ENCODE peak calls at places on chromosome 6, in four cellular contexts. E is stomach, I is astrocyte of the spinal cord, N is A549. H is an unnamed sample.

GRCh38 chr6:10991115-10991514 is 53.0 kb downstream of the ELOVL2 start:
- DNase-seq in N (no peak), E (no peak), I (no peak), H (no peak)

GRCh38 chr6:67629268-67629667 is 1005.8 kb upstream of the ADGRB3 start:
- DNase-seq in E (no peak), I (no peak), N (no peak), H (peak; percentile 68)

GRCh38 chr6:41732601-41733348 is 2.6 kb downstream of the TFEB start:
- DNase-seq in I (peak; percentile 20), N (no peak), E (peak; percentile 41), H (no peak)

GRCh38 chr6:83125425-83125824 is 58.0 kb downstream of the DOP1A start:
- DNase-seq in I (no peak), N (no peak), E (no peak), H (no peak)

GRCh38 chr6:10951675-10952282 is 64.9 kb downstream of the SYCP2L start:
- DNase-seq in I (peak; percentile 68), N (peak; percentile 23), E (no peak), H (peak; percentile 39)

GRCh38 chr6:167948716-167949115 is 48.8 kb upstream of the KIF25 start:
- DNase-seq in E (no peak), I (peak; percentile 62), N (no peak), H (no peak)

GRCh38 chr6:75291331-75291730 is 6.7 kb upstream of the TMEM30A start:
- DNase-seq in I (no peak), N (no peak), E (no peak), H (no peak)

GRCh38 chr6:85923013-85923430 is 280.3 kb upstream of the SYNCRIP start:
- DNase-seq in I (peak; percentile 22), N (peak; percentile 2), E (no peak), H (peak; percentile 3)

GRCh38 chr6:37696841-37697735 is 595 bp downstream of the MDGA1 start:
- DNase-seq in I (peak; percentile 22), E (peak; percentile 30), N (peak; percentile 24), H (no peak)

GRCh38 chr6:116941727-116942126 is 64.7 kb downstream of the RFX6 start:
- DNase-seq in I (no peak), E (no peak), N (no peak), H (no peak)

GRCh38 chr6:135170849-135171248 is 10.3 kb upstream of the MYB start:
- DNase-seq in E (no peak), I (no peak), N (no peak), H (no peak)

DNA sequence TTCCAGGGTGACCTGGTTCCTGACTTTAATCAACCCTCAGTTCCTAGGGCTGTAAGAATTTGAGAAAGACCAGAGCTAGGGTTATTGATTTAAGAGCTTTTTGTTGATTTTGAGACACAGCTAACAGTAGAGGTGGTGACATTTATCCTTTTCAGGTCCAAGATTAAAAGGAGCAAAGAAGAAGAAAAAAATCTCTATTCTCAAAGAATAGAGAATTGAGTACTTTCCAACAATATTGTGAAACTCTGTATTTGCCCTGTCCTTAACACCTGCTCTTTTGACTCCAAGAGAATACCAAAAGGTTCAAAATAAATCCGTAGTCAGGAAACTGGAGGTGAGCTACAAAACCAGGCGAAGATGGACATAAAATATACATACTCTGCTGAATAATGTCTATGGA is 7.3 kb downstream of the PAQR8 start:
- DNase-seq in I (no peak), E (no peak), N (no peak), H (no peak)
- H3K4me3 ChIP-seq in I (no peak overlapping the region), E (no peak overlapping the region), N (no peak overlapping the region), H (no peak overlapping the region)

DNA sequence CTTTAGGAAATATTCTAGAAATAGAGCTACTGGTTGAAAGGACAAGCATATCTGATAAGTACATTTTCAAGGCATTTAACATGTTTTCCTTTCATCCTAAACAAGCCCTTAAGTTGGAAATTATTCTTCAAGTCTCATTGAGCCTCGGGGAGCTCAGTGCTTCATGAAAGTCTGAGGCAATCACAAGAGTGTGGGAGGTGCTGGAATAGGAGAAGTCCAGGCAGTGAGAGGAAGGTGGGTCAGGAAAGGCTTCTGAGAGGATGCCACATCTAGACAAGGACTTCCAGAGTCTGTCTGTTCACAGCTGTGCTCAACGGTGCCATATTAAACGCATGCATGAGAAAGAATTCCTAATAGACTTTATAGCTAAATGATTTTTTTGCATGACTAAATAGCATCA is 69.8 kb downstream of the CD83 start:
- DNase-seq in I (no peak), N (no peak), E (no peak), H (no peak)
- H3K4me3 ChIP-seq in I (no peak overlapping the region), N (no peak overlapping the region), E (no peak overlapping the region), H (no peak overlapping the region)

GRCh38 chr6:29524982-29525639 is 34.4 kb downstream of the UBD start:
- DNase-seq in E (no peak), N (no peak), I (no peak), H (no peak)
- H3K4me3 ChIP-seq in E (no peak overlapping the region), N (no peak overlapping the region), I (no peak overlapping the region), H (no peak overlapping the region)

DNA sequence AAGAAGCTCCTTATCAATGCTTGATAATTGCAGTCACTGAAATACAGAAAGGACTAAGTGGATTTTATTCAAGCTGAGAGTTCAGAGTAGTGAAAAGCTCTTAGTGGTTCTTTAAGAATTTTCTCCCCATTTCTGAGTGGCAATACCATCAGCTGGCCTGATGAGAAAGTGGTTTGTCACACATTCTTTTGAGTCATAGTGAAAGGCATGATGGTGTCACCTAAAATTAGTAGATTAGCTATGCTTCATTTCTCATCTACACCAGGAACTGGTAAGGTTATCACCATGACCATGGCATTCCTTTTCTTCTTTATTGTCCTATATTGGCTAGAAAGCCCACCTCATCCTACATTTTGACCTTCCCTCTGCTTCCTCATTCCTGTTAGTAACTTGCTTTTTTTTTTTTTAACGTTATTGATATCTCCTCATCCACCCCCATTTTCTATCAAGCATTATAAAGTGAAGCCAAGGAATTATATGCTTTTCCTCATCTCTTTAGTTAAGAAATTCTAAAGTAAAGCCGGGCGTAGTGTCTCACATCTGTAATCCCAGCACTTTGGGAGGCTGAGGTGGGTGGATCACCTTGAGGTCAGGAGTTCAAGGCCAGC is 67.4 kb upstream of the LOC128125822 start:
- DNase-seq in N (no peak), E (no peak), I (no peak), H (no peak)
- H3K4me3 ChIP-seq in N (no peak overlapping the region), E (no peak overlapping the region), I (no peak overlapping the region), H (no peak overlapping the region)

GRCh38 chr6:2841264-2842138 is at the start of gene SERPINB1:
- DNase-seq in I (peak; percentile 89), N (peak; percentile 47), E (peak; percentile 94), H (peak; percentile 86)

GRCh38 chr6:2839195-2839981 is 2.3 kb downstream of the SERPINB1 start:
- DNase-seq in N (peak; percentile 59), E (peak; percentile 48), I (peak; percentile 68), H (peak; percentile 47)

GRCh38 chr6:2842139-2842552 is 483 bp upstream of the SERPINB1 start:
- DNase-seq in E (no peak), I (no peak), N (no peak), H (no peak)

GRCh38 chr6:2839982-2840793 is 1.5 kb downstream of the SERPINB1 start:
- DNase-seq in E (no peak), N (no peak), I (no peak), H (no peak)

DNA sequence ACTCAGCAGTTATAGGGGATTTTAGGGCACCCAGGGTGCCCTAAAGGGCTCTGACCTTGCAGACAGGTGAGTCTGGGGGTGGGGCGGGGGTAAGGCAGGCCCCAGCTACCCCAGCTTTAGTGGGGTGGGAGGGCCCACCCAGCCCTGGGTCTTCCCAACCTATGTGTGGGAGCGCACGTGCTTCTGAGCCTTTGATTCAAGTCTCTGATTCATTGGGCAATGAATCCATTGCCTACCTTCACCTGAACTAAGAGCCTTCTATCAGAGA is 935 bp downstream of the SERPINB1 start:
- DNase-seq in N (no peak), I (no peak), E (no peak), H (no peak)
- H3K4me3 ChIP-seq in N (peak overlapping the region; percentile 71), I (no peak overlapping the region), E (peak overlapping the region; percentile 61), H (peak overlapping the region; percentile 34)

GRCh38 chr6:144264270-144265060 is 20.7 kb upstream of the UTRN start:
- DNase-seq in I (peak; percentile 94), N (peak; percentile 64), E (no peak), H (peak; percentile 76)

GRCh38 chr6:144263786-144264185 is 21.3 kb upstream of the UTRN start:
- DNase-seq in E (no peak), N (no peak), I (no peak), H (no peak)

GRCh38 chr6:144266091-144266649 is 19.0 kb upstream of the UTRN start:
- DNase-seq in E (peak; percentile 29), N (peak; percentile 37), I (peak; percentile 87), H (peak; percentile 96)

GRCh38 chr6:144265061-144265357 is 20.1 kb upstream of the UTRN start:
- DNase-seq in E (no peak), I (peak; percentile 32), N (no peak), H (no peak)

GRCh38 chr6:144265390-144265789 is 19.7 kb upstream of the UTRN start:
- DNase-seq in I (peak; percentile 76), N (peak; percentile 31), E (no peak), H (peak; percentile 25)
- H3K4me3 ChIP-seq in I (no peak overlapping the region), N (peak overlapping the region; percentile 8), E (no peak overlapping the region), H (no peak overlapping the region)

GRCh38 chr6:3368701-3369100 is 88.1 kb downstream of the SLC22A23 start:
- DNase-seq in N (no peak), E (no peak), I (no peak), H (no peak)
- H3K4me3 ChIP-seq in N (no peak overlapping the region), E (no peak overlapping the region), I (no peak overlapping the region), H (no peak overlapping the region)

H was measured in skeletal muscle cell.